ENCODE peak calls at places on chromosomes 7 and 10, in four cellular contexts. I is K562, N is GM12878, F is HepG2. S is an unnamed sample.

GRCh38 chr7:108613147-108613948 is 43.7 kb downstream of the DNAJB9 start:
- DNase-seq in I (peak; percentile 75), F (peak; percentile 32), N (no peak), S (peak; percentile 22)

GRCh38 chr7:43037531-43037930 is 74.9 kb upstream of the HECW1 start:
- DNase-seq in F (no peak), I (no peak), N (no peak), S (no peak)

GRCh38 chr10:86266446-86267242 is 100.0 kb downstream of the GRID1 start:
- DNase-seq in F (no peak), N (no peak), I (no peak), S (no peak)

GRCh38 chr10:58384536-58384998 is 643 bp upstream of the TFAM start:
- DNase-seq in I (no peak), F (no peak), N (no peak), S (no peak)

GRCh38 chr7:68269410-68269809 is 1272.8 kb downstream of the TYW1 start:
- DNase-seq in F (no peak), N (no peak), I (no peak), S (no peak)

GRCh38 chr10:80497187-80498038 is 40.3 kb upstream of the SH2D4B start:
- DNase-seq in N (no peak), I (peak; percentile 92), F (no peak), S (no peak)

GRCh38 chr10:34179280-34179679 is 635.8 kb downstream of the PARD3 start:
- DNase-seq in N (no peak), I (no peak), F (no peak), S (no peak)

GRCh38 chr7:148834605-148835004 is 49.5 kb downstream of the EZH2 start:
- DNase-seq in I (no peak), N (no peak), F (no peak), S (no peak)

GRCh38 chr10:79065853-79066252 is 2.9 kb upstream of the ZMIZ1 start:
- DNase-seq in I (no peak), F (no peak), N (no peak), S (no peak)

GRCh38 chr7:16982640-16983103 is 100.9 kb upstream of the AGR3 start:
- DNase-seq in F (peak; percentile 58), N (no peak), I (peak; percentile 26), S (peak; percentile 41)

GRCh38 chr10:74067373-74068370 is 69.8 kb downstream of the VCL start:
- DNase-seq in F (no peak), N (no peak), I (no peak), S (no peak)

GRCh38 chr10:15802375-15802949 is 57.8 kb downstream of the MINDY3 start:
- DNase-seq in I (peak; percentile 32), N (no peak), F (no peak), S (no peak)
- TF ChIP-seq FOXK2 in I (no peak), N (no peak), F (no peak), S (no peak)

GRCh38 chr7:28554791-28555471 is 142.6 kb downstream of the CREB5 start:
- DNase-seq in I (no peak), N (no peak), F (no peak), S (no peak)

GRCh38 chr7:28550580-28551205 is 138.4 kb downstream of the CREB5 start:
- DNase-seq in F (no peak), N (no peak), I (no peak), S (no peak)

GRCh38 chr7:28547115-28547514 is 134.8 kb downstream of the CREB5 start:
- DNase-seq in I (no peak), N (no peak), F (no peak), S (no peak)

GRCh38 chr7:28549998-28550397 is 137.7 kb downstream of the CREB5 start:
- DNase-seq in F (no peak), N (no peak), I (no peak), S (no peak)

DNA sequence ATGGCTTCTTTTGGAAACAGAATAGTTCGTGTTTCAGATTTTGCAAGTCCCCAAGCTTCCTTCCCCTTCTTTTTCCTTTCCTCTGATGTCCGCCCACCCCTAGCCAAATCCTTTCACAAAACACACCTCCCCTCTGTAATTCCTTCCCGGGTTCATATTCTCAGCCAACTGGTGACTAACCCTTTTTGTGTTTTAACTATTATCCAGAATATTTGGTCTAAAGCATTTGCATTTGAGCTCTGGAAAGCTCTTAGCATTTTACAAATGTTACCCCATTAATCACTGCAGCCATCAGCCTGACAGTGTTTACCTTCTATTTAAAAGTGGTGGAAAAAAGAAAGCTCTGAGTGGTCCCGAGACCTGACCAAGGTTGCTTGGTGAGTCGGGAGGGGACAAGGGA is 139.0 kb downstream of the CREB5 start:
- DNase-seq in N (no peak), I (no peak), F (no peak), S (no peak)
- TF ChIP-seq TARDBP in N (no peak), I (no peak), F (no peak), S (no peak)

GRCh38 chr7:105278973-105279687 is 109.6 kb downstream of the SRPK2 start:
- DNase-seq in F (no peak), I (no peak), N (no peak), S (no peak)

GRCh38 chr7:105278565-105278964 is 110.2 kb downstream of the SRPK2 start:
- DNase-seq in I (no peak), N (no peak), F (no peak), S (no peak)

GRCh38 chr7:105279688-105280007 is 109.1 kb downstream of the SRPK2 start:
- DNase-seq in F (peak; percentile 39), N (no peak), I (no peak), S (no peak)

GRCh38 chr7:105281966-105282365 is 106.8 kb downstream of the SRPK2 start:
- DNase-seq in N (no peak), I (no peak), F (no peak), S (no peak)

DNA sequence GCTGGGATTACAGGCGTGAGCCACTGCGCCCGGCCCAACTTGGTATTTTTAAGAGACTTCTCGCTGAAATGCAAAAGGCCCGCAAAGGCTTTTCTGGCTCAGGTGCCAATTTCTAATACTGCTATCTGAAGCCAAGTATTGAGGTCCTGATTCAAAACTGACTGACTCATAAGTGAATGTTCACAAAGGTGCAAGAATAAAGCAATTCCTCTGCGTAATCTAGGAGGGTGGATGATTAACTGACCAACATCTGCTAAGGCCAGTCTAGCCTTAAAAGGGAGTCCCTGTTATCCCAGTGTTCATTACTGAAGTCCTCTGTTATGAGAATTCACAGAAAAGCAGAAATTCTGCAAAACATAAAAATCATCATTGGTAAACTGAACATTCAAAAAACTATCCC is 111.4 kb downstream of the SRPK2 start:
- DNase-seq in I (no peak), F (no peak), N (no peak), S (no peak)
- TF ChIP-seq FOXK2 in I (no peak), F (no peak), N (no peak), S (no peak)

GRCh38 chr10:100339236-100339635 is 7.8 kb upstream of the SCD start:
- DNase-seq in I (no peak), F (no peak), N (peak; percentile 57), S (no peak)

GRCh38 chr10:100340948-100341847 is 5.8 kb upstream of the SCD start:
- DNase-seq in I (no peak), F (peak; percentile 77), N (no peak), S (no peak)

GRCh38 chr10:100344386-100344785 is 2.6 kb upstream of the SCD start:
- DNase-seq in I (no peak), N (no peak), F (no peak), S (no peak)

GRCh38 chr10:100342627-100342972 is 4.4 kb upstream of the SCD start:
- DNase-seq in N (no peak), I (no peak), F (no peak), S (no peak)

GRCh38 chr10:100341953-100342626 is 4.9 kb upstream of the SCD start:
- DNase-seq in I (peak; percentile 56), N (no peak), F (peak; percentile 87), S (peak; percentile 87)
- TF ChIP-seq TARDBP in I (no peak), N (no peak), F (no peak), S (no peak)

GRCh38 chr7:80614911-80615310 is 23.5 kb upstream of the CD36 start:
- DNase-seq in I (no peak), F (no peak), N (no peak), S (no peak)

GRCh38 chr7:80611779-80612178 is 26.7 kb upstream of the CD36 start:
- DNase-seq in N (no peak), F (peak; percentile 95), I (no peak), S (no peak)

GRCh38 chr7:80609732-80610131 is 28.7 kb upstream of the CD36 start:
- DNase-seq in I (no peak), F (no peak), N (no peak), S (no peak)

GRCh38 chr7:80611353-80611752 is 27.1 kb upstream of the CD36 start:
- DNase-seq in N (no peak), I (no peak), F (no peak), S (no peak)

DNA sequence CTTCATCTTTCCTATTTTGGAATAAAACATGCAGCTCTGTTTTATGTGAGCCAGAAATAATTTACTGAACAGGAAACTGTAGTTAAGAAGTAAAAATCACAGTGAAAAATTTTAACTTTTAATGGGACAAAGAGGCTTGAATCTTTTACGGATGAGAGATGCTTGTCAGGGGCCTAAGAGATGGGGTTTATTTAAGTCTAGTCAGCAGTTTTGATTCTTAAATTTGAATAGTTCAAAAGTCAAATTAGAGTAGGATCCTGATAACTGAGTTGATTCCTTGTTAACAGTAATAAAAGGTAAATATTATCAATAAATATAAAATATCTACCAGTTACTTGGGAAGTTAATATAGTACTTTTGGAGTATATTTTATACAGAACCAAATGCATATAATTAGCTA is 24.9 kb upstream of the CD36 start:
- DNase-seq in F (no peak), I (no peak), N (no peak), S (no peak)
- TF ChIP-seq FOXK2 in F (no peak), I (no peak), N (no peak), S (no peak)

GRCh38 chr10:75081379-75081778 is 30.1 kb upstream of the SAMD8 start:
- DNase-seq in F (no peak), I (no peak), N (no peak), S (no peak)

GRCh38 chr10:75083972-75084833 is 27.3 kb upstream of the SAMD8 start:
- DNase-seq in F (no peak), I (no peak), N (no peak), S (no peak)

GRCh38 chr10:75076387-75076786 is 35.1 kb upstream of the SAMD8 start:
- DNase-seq in N (no peak), F (no peak), I (no peak), S (no peak)

GRCh38 chr10:75080554-75080953 is 30.9 kb upstream of the SAMD8 start:
- DNase-seq in F (no peak), N (no peak), I (no peak), S (no peak)

DNA sequence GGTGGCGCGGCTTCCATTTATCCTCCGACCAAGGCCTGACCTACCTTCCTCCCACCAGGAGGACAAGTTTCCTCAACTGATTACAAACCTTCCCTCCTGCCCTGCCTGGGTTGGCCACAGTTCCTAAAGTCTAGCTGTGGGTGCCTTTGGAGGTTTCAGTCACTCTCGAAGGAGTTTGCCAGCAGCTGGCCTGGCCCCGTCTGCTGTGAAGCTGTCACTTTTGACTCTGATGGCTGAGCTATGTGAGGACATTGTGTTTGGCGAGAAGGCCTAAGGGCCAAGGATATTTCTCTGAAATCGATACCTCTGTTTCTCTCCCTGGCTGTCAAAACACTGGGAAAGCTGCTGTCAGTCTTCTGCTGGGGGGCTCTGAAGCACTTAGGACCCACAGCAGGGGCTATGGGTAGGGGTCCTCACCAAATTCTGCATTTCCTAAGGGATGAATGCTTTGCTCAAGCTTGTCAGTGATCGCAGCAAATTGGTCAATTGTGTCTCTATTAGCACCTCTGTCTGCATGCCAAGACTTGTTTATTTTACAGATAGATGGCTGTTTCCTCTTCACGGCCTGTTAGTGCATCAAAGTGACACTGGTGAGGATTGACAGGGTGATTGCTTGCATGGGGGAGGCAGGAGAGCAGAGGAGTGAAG is 31.9 kb upstream of the SAMD8 start:
- DNase-seq in I (no peak), N (no peak), F (no peak), S (no peak)
- TF ChIP-seq TARDBP in I (no peak), N (no peak), F (no peak), S (no peak)

S was measured in HEK293T.